ENCODE peak calls at places on chromosomes 16 and 17, in ten cellular contexts. D is dermis microvascular lymphatic vessel endothelial cell; H is WTC11; G is iris pigment epithelial cell; P is C1 segment of cervical spinal cord; E is A549; Q is NCI-H82; Z is activated naive CD4-positive, alpha-beta T cell treated with anti-CD3 and anti-CD28 coated beads for 36 hours; J is neural progenitor cell; V is GM23248. S is an unnamed sample.

GRCh38 chr17:47622179-47622549 is 27.6 kb upstream of the KPNB1 start:
- DNase-seq in V (no peak), D (no peak), H (no peak), J (no peak), Z (no peak), Q (no peak), P (no peak), G (no peak), E (no peak), S (no peak)

GRCh38 chr16:3282103-3282746 is 1.1 kb upstream of the ZNF263 start:
- DNase-seq in E (peak), Q (peak), V (peak), D (peak), J (peak), H (peak), P (no peak), G (peak), Z (peak), S (no peak)

GRCh38 chr16:66970775-66971725 is 10.0 kb downstream of the CES3 start:
- DNase-seq in P (no peak), D (no peak), Z (no peak), G (peak), V (peak), Q (no peak), J (no peak), H (no peak), E (no peak), S (no peak)

GRCh38 chr16:73279451-73279850 is 231.5 kb upstream of the ZFHX3 start:
- DNase-seq in E (no peak), Q (no peak), D (no peak), G (no peak), P (no peak), V (no peak), H (no peak), Z (no peak), J (no peak), S (no peak)

GRCh38 chr16:61791465-61791864 is 244.8 kb downstream of the CDH8 start:
- DNase-seq in H (no peak), V (peak), P (no peak), Q (no peak), J (no peak), Z (no peak), E (no peak), D (no peak), G (peak), S (no peak)

GRCh38 chr17:34299918-34300600 is 14.5 kb downstream of the CCL11 start:
- DNase-seq in P (no peak), J (no peak), V (peak), Q (peak), E (no peak), H (no peak), Z (no peak), G (peak), D (peak), S (no peak)

GRCh38 chr17:48878920-48879898 is 13.4 kb upstream of the ATP5MC1 start:
- DNase-seq in E (peak), Q (peak), D (peak), P (no peak), H (peak), V (peak), G (peak), J (peak), Z (peak), S (no peak)

GRCh38 chr16:80803341-80804060 is 897 bp downstream of the CDYL2 start:
- DNase-seq in Z (peak), E (no peak), J (peak), Q (no peak), V (peak), G (no peak), P (no peak), D (peak), H (peak), S (no peak)

GRCh38 chr16:89051521-89052166 is 42.0 kb upstream of the ACSF3 start:
- DNase-seq in Q (no peak), V (no peak), G (no peak), H (no peak), J (no peak), P (no peak), E (no peak), Z (no peak), D (no peak), S (no peak)

GRCh38 chr16:56611281-56611833 is 3.0 kb downstream of the MT2A start:
- DNase-seq in E (no peak), P (no peak), V (peak), J (no peak), H (no peak), D (peak), G (peak), Z (no peak), Q (no peak), S (peak)

GRCh38 chr16:50539822-50540710 is 8.1 kb upstream of the NKD1 start:
- DNase-seq in Q (peak), D (no peak), J (peak), Z (no peak), E (no peak), P (no peak), H (peak), V (no peak), G (no peak), S (no peak)

GRCh38 chr16:55563797-55564196 is 2.7 kb upstream of the CAPNS2 start:
- DNase-seq in J (no peak), V (peak), Q (no peak), D (peak), P (no peak), E (no peak), G (no peak), H (no peak), Z (no peak), S (no peak)

GRCh38 chr17:77212081-77212832 is 71.5 kb downstream of the SEC14L1 start:
- DNase-seq in V (no peak), H (no peak), P (no peak), Z (no peak), G (no peak), Q (no peak), E (no peak), D (no peak), J (no peak), S (no peak)

GRCh38 chr17:49079840-49080663 is 52.5 kb upstream of the B4GALNT2 start:
- DNase-seq in P (no peak), Q (no peak), J (no peak), G (no peak), Z (no peak), E (no peak), D (no peak), H (no peak), V (no peak), S (no peak)

GRCh38 chr17:39903158-39903884 is 15.1 kb downstream of the GSDMB start:
- DNase-seq in P (no peak), Q (no peak), Z (no peak), J (no peak), H (no peak), D (no peak), E (no peak), G (peak), V (no peak), S (no peak)

GRCh38 chr16:11079657-11080187 is 135.4 kb downstream of the CLEC16A start:
- DNase-seq in J (no peak), G (peak), Q (no peak), Z (peak), H (no peak), E (no peak), V (peak), D (peak), P (no peak), S (no peak)

GRCh38 chr17:12081720-12082119 is 61.0 kb downstream of the MAP2K4 start:
- DNase-seq in Q (no peak), P (no peak), J (no peak), H (no peak), D (no peak), V (no peak), G (peak), E (no peak), Z (no peak), S (no peak)

GRCh38 chr17:50902768-50903353 is 36.7 kb upstream of the TOB1 start:
- DNase-seq in E (no peak), G (no peak), H (no peak), J (peak), Z (no peak), P (no peak), Q (peak), D (no peak), V (no peak), S (no peak)

GRCh38 chr17:7862692-7863437 is 5.1 kb downstream of the CYB5D1 start:
- DNase-seq in P (no peak), V (peak), J (peak), Q (peak), Z (peak), G (no peak), E (peak), D (peak), H (peak), S (peak)

GRCh38 chr17:42233994-42234393 is 39.7 kb upstream of the GHDC start:
- DNase-seq in D (no peak), Q (no peak), H (no peak), J (no peak), Z (no peak), G (peak), E (no peak), V (no peak), P (no peak), S (no peak)

GRCh38 chr16:27214084-27214961 is 11.0 kb downstream of the KDM8 start:
- DNase-seq in Z (no peak), H (no peak), V (no peak), Q (no peak), J (no peak), P (no peak), D (no peak), G (no peak), E (no peak), S (no peak)

GRCh38 chr17:29241015-29241963 is 5.4 kb upstream of the CRYBA1 start:
- DNase-seq in P (peak), H (peak), E (peak), Z (peak), D (peak), G (peak), V (peak), Q (no peak), J (peak), S (no peak)

GRCh38 chr17:63275318-63275967 is 170.7 kb downstream of the CYB561 start:
- DNase-seq in Z (peak), G (peak), Q (no peak), V (peak), P (no peak), E (peak), D (peak), H (no peak), J (no peak), S (no peak)

GRCh38 chr16:51150894-51151320 is at the start of gene SALL1:
- DNase-seq in Z (no peak), E (no peak), Q (no peak), P (no peak), J (peak), G (peak), H (no peak), D (no peak), V (peak), S (no peak)

GRCh38 chr17:75764711-75765421 is at the start of gene GALK1:
- DNase-seq in E (peak), P (peak), Q (peak), G (peak), H (peak), J (peak), V (peak), D (peak), Z (peak), S (peak)

GRCh38 chr16:1430759-1431496 is at the start of gene PERCC1:
- DNase-seq in V (no peak), E (no peak), H (no peak), Z (no peak), J (no peak), D (no peak), G (no peak), P (no peak), Q (no peak), S (no peak)

GRCh38 chr17:19387921-19388521 is 1.0 kb upstream of the MFAP4 start:
- DNase-seq in J (no peak), P (no peak), V (peak), G (peak), D (no peak), Z (no peak), Q (peak), H (no peak), E (no peak), S (peak)

GRCh38 chr16:65722429-65722828 is 600.6 kb upstream of the CDH11 start:
- DNase-seq in V (no peak), G (no peak), P (no peak), Q (peak), E (no peak), H (peak), J (no peak), D (no peak), Z (no peak), S (no peak)

GRCh38 chr16:8718753-8719386 is 44.5 kb downstream of the ABAT start:
- DNase-seq in G (no peak), Q (no peak), E (no peak), H (no peak), J (no peak), V (no peak), Z (no peak), P (no peak), D (no peak), S (no peak)

GRCh38 chr17:75822119-75822799 is 21.9 kb downstream of the UNC13D start:
- DNase-seq in H (no peak), G (no peak), V (no peak), P (no peak), Z (peak), E (no peak), D (no peak), J (no peak), Q (no peak), S (no peak)

GRCh38 chr17:10073026-10073425 is 125.4 kb downstream of the GAS7 start:
- DNase-seq in D (no peak), Z (no peak), E (no peak), V (no peak), Q (no peak), P (no peak), J (no peak), H (no peak), G (no peak), S (no peak)

GRCh38 chr17:28520687-28521086 is 14.5 kb downstream of the FOXN1 start:
- DNase-seq in Z (no peak), G (no peak), E (no peak), J (no peak), P (no peak), Q (no peak), V (no peak), D (no peak), H (no peak), S (no peak)

GRCh38 chr16:70437017-70437581 is 1.8 kb downstream of the ST3GAL2 start:
- DNase-seq in Z (no peak), H (peak), D (peak), P (no peak), V (peak), E (no peak), G (peak), Q (peak), J (peak), S (no peak)

GRCh38 chr17:45812102-45812501 is 28.0 kb downstream of the CRHR1 start:
- DNase-seq in G (peak), P (no peak), Q (peak), E (peak), H (no peak), J (peak), Z (no peak), D (peak), V (peak), S (no peak)

GRCh38 chr17:76078859-76079576 is at the start of gene ZACN:
- DNase-seq in D (no peak), Q (peak), G (no peak), H (no peak), J (no peak), V (no peak), P (no peak), E (no peak), Z (no peak), S (no peak)

GRCh38 chr17:1423456-1424135 is 23.6 kb upstream of the YWHAE start:
- DNase-seq in Q (no peak), P (no peak), J (no peak), G (no peak), V (peak), Z (no peak), D (peak), H (no peak), E (no peak), S (no peak)

GRCh38 chr16:28326881-28327610 is 34.7 kb downstream of the SBK1 start:
- DNase-seq in P (no peak), H (peak), G (peak), Z (peak), E (peak), J (peak), V (peak), Q (peak), D (peak), S (peak)

GRCh38 chr16:82524939-82525338 is 101.8 kb upstream of the CDH13 start:
- DNase-seq in Z (no peak), V (no peak), Q (no peak), D (peak), E (no peak), P (no peak), J (no peak), H (no peak), G (no peak), S (no peak)

GRCh38 chr17:79690988-79691836 is 39.5 kb upstream of the ENPP7 start:
- DNase-seq in Z (no peak), E (no peak), Q (no peak), D (no peak), P (no peak), J (no peak), G (no peak), H (no peak), V (no peak), S (no peak)